ENCODE peak calls at places on chromosome 2, in eight cellular contexts. H is fibroblast of mammary gland, L is fibroblast of the aortic adventitia, F is spleen, Z is GM10248, W is heart left ventricle, Y is cardiac fibroblast, S is astrocyte of the spinal cord. T is an unnamed sample.

GRCh38 chr2:11955883-11956282 is 209.5 kb downstream of the LPIN1 start:
- DNase-seq in H (no peak), L (no peak), F (no peak), Z (no peak), W (no peak), Y (no peak), S (no peak), T (no peak)

GRCh38 chr2:70525032-70525431 is 28.6 kb downstream of the TGFA start:
- DNase-seq in H (peak), L (peak), F (no peak), Z (no peak), W (no peak), Y (no peak), S (no peak), T (no peak)

GRCh38 chr2:101463885-101464653 is 10.8 kb downstream of the RFX8 start:
- DNase-seq in H (peak), L (peak), F (no peak), Z (no peak), W (no peak), Y (peak), S (peak), T (no peak)

GRCh38 chr2:92073815-92074548 is 2797.2 kb upstream of the TEKT4 start:
- DNase-seq in H (no peak), L (no peak), F (no peak), Z (peak), W (no peak), Y (no peak), S (no peak), T (no peak)

GRCh38 chr2:73103018-73103542 is 9.7 kb downstream of the RAB11FIP5 start:
- DNase-seq in H (no peak), L (peak), F (no peak), Z (no peak), W (peak), Y (no peak), S (no peak), T (peak)

GRCh38 chr2:181447040-181447439 is 10.1 kb upstream of the ITGA4 start:
- DNase-seq in H (no peak), L (no peak), F (no peak), Z (no peak), W (no peak), Y (no peak), S (no peak), T (no peak)

GRCh38 chr2:37833420-37833819 is 91.7 kb upstream of the RMDN2 start:
- DNase-seq in H (no peak), L (no peak), F (no peak), Z (no peak), W (no peak), Y (no peak), S (peak), T (no peak)

GRCh38 chr2:189587771-189588170 is 7.2 kb upstream of the SLC40A1 start:
- DNase-seq in H (no peak), L (no peak), F (no peak), Z (no peak), W (no peak), Y (no peak), S (no peak), T (no peak)

GRCh38 chr2:12048551-12048950 is 302.1 kb downstream of the LPIN1 start:
- DNase-seq in H (no peak), L (no peak), F (no peak), Z (no peak), W (no peak), Y (no peak), S (no peak), T (no peak)

GRCh38 chr2:200860092-200860795 is 4.2 kb downstream of the CLK1 start:
- DNase-seq in H (peak), L (peak), F (no peak), Z (no peak), W (no peak), Y (peak), S (no peak), T (no peak)

GRCh38 chr2:176473177-176473576 is 203.9 kb downstream of the MTX2 start:
- DNase-seq in H (peak), L (peak), F (no peak), Z (peak), W (no peak), Y (peak), S (peak), T (no peak)

GRCh38 chr2:239009001-239009961 is 161.4 kb downstream of the TWIST2 start:
- DNase-seq in H (no peak), L (no peak), F (peak), Z (no peak), W (no peak), Y (no peak), S (no peak), T (peak)

GRCh38 chr2:112065966-112066365 is 10.9 kb downstream of the TMEM87B start:
- DNase-seq in H (peak), L (peak), F (no peak), Z (no peak), W (no peak), Y (peak), S (peak), T (no peak)

GRCh38 chr2:225660262-225661091 is 261.0 kb downstream of the NYAP2 start:
- DNase-seq in H (peak), L (peak), F (peak), Z (peak), W (peak), Y (peak), S (peak), T (peak)

GRCh38 chr2:74887961-74888670 is 54.2 kb downstream of the HK2 start:
- DNase-seq in H (peak), L (peak), F (no peak), Z (no peak), W (no peak), Y (no peak), S (peak), T (no peak)
- TF ChIP-seq CTCF in H (no peak), L (no peak), F (no peak), Z (no peak), W (no peak), Y (no peak), S (no peak), T (no peak)

DNA sequence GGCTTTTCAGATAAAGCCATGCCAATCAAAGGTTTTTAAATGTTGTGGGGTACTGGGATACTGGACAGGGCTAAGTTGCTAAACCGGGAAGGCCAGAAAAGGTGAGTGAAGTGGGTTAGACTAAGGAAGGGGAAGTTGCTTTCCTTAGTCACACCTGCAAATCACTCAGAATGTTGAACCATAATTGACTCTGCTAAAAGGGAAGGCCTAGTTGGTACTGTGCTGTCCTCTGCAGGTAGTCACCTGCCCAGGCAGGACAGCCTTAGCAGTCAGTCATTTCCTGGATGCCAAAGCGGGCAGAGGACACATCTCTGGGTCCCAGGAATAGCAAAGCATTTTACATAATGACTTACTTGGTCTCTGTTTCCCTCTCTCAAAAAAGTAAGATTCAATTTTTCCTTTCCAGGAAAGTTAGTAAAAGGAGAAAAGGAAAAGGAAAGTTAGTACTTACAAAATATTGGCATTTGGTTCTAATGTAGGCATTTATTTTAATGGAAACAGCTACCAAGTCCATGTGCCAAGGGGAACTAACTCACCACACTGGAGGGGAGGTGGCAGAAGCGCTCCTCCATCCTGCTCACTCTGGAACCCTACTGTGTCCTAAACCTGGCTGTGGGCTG is 60.2 kb downstream of the RFTN2 start:
- DNase-seq in H (no peak), L (no peak), F (no peak), Z (no peak), W (no peak), Y (no peak), S (no peak), T (no peak)
- TF ChIP-seq CTCF in H (no peak), L (no peak), F (no peak), Z (peak), W (no peak), Y (no peak), S (no peak), T (no peak)

GRCh38 chr2:120914839-120915521 is 179.3 kb downstream of the GLI2 start:
- DNase-seq in H (peak), L (peak), F (no peak), Z (no peak), W (peak), Y (peak), S (peak), T (peak)
- TF ChIP-seq CTCF in H (no peak), L (no peak), F (no peak), Z (no peak), W (no peak), Y (no peak), S (no peak), T (no peak)

DNA sequence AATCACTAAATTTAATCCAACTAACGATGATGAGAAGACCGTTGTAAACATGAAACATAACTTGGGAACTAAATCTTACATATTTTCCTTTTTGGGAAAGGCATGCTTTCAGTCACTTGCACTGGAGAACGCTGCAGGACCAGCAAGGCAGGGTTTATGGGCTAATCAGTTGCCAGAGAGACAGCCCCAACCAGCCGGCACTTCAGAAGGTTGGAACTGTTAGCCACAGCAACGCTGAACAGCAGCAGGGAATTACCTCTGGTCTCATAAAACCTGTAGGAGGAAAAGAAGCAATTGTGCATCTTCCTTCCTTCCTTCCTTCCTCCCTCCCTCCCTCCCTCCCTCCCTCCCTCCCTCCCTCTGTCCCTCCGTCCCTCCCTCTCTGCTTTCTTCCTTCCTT is 33.9 kb upstream of the SIX2 start:
- DNase-seq in H (no peak), L (no peak), F (no peak), Z (no peak), W (no peak), Y (no peak), S (no peak), T (no peak)
- TF ChIP-seq CTCF in H (no peak), L (no peak), F (no peak), Z (no peak), W (no peak), Y (no peak), S (no peak), T (no peak)

GRCh38 chr2:71780162-71780561 is 326.8 kb downstream of the DYSF start:
- DNase-seq in H (no peak), L (no peak), F (no peak), Z (peak), W (no peak), Y (no peak), S (no peak), T (no peak)

GRCh38 chr2:71779306-71779855 is 326.0 kb downstream of the DYSF start:
- DNase-seq in H (peak), L (peak), F (no peak), Z (peak), W (no peak), Y (peak), S (peak), T (no peak)

GRCh38 chr2:71776227-71776626 is 322.9 kb downstream of the DYSF start:
- DNase-seq in H (no peak), L (no peak), F (no peak), Z (no peak), W (no peak), Y (no peak), S (no peak), T (no peak)

GRCh38 chr2:71777946-71778345 is 324.6 kb downstream of the DYSF start:
- DNase-seq in H (no peak), L (no peak), F (no peak), Z (no peak), W (no peak), Y (no peak), S (no peak), T (no peak)

DNA sequence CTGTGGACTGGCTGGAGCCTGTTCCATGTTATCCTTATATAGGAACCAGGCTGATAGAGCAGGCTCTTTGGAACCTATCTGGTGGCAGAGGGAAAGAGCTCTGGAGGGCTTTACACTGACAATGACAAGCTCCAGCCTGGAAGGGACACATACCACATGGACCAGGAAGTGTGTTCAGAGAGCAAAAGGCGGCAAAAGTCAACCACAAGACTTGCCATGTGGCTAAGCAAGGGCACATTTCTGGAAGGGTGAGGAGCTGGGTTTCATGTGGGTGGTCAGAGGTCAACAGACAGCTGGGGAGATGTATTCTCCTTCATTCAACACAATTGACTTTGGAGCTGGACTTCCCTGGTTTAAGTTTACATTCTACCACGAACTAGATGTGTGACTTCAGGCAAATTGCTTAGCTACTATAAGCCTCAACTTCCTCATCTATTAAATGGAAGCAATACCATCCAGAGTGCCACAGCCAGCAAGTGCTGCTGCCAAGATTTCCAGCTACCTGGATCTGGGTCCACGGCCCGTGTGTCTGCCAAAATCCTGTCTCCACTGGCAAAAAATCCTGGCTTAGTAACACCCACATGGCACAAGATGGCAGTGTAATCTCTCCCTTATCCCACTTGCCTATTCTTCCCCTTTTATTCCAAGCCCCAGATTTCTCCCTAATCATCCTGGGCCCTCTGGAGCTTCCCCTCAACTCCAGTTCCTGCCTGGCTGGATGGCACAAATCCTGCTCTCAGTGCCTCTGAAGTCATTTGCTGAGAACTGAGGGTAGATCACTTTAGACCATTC is 325.3 kb downstream of the DYSF start:
- DNase-seq in H (no peak), L (peak), F (peak), Z (no peak), W (no peak), Y (no peak), S (no peak), T (no peak)
- TF ChIP-seq CTCF in H (peak), L (peak), F (no peak), Z (no peak), W (no peak), Y (no peak), S (peak), T (no peak)

DNA sequence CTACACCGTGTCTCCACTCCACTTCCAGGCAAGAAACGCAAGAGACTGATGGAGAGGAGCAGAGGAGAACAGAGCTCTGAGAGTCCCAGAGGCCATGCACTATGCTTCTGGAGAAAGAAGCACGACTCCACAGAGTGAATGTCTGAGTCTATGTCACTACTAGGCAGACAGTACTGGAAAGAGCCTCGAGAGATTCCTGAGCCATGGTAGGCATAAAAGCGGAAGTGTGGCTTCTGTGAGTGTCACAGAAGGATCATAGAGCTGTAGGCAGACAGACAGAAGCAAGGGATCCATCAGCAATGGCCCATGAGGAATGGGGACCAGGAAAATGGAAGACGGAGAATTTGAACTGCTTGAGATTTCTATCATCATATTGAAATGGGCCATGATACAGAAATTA is 542.6 kb downstream of the ZEB2 start:
- DNase-seq in H (no peak), L (no peak), F (no peak), Z (no peak), W (no peak), Y (no peak), S (no peak), T (no peak)
- TF ChIP-seq CTCF in H (no peak), L (no peak), F (no peak), Z (no peak), W (no peak), Y (no peak), S (no peak), T (no peak)

DNA sequence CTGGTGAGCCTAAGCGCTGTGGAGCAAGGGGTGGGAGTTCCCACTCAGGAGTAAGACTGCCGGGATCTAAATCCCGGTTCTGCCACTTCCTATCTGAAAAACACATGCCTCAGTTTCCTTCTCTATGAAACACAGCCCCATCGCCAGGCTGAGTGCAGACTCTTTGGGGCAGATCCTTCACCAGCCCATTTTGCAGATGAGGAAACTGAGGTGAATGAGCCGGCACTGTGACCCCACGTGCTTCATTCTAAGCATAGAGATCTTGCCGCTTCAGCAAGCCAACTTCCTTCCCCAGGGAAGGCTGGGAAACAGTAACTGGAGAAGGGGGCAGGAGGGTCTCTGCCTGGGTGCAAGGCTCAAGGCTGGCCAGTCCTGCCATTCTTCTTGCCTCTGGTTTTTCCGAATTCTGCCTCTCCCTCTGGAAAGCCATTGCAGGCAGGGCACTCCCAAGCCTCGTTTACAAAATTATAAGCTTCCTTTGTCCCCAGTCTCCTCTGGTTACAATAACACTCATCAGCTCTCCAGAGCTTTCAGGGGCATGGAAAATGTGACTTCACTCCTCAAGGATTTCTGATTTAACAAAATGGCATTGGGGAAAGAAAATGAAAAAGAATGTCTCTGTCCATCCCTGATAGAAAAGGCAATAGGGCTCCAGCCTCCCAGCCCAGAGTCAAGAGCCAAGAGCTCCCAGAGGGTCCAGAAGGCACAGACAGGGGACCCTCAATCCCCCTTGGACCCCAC is 249.2 kb downstream of the TNS1 start:
- DNase-seq in H (no peak), L (no peak), F (no peak), Z (no peak), W (no peak), Y (no peak), S (peak), T (no peak)
- TF ChIP-seq CTCF in H (no peak), L (no peak), F (no peak), Z (no peak), W (no peak), Y (no peak), S (no peak), T (no peak)

GRCh38 chr2:119293900-119294299 is 70.3 kb downstream of the STEAP3 start:
- DNase-seq in H (no peak), L (no peak), F (no peak), Z (no peak), W (no peak), Y (no peak), S (no peak), T (no peak)
- TF ChIP-seq CTCF in H (no peak), L (no peak), F (no peak), Z (no peak), W (no peak), Y (no peak), S (no peak), T (no peak)